ENCODE peak calls at places on chromosomes 16 and 17, in five cellular contexts. M is RWPE1, W is tibial nerve, H is dorsolateral prefrontal cortex, G is body of pancreas. C is an unnamed sample.

GRCh38 chr16:73166394-73166971 is 118.6 kb upstream of the ZFHX3 start:
- DNase-seq in M (no peak), G (no peak), H (no peak), W (no peak), C (no peak)

GRCh38 chr16:28090646-28091377 is 27.3 kb upstream of the GSG1L start:
- DNase-seq in H (no peak), M (peak; percentile 53), G (no peak), W (no peak), C (no peak)

GRCh38 chr17:76816590-76817135 is 51.5 kb upstream of the MGAT5B start:
- DNase-seq in M (peak; percentile 50), G (peak; percentile 29), W (no peak), H (peak; percentile 68), C (no peak)

GRCh38 chr17:64130559-64131001 is 636 bp upstream of the ERN1 start:
- DNase-seq in G (no peak), H (no peak), W (no peak), M (no peak), C (no peak)

GRCh38 chr17:32783602-32784001 is 93.3 kb downstream of the MYO1D start:
- DNase-seq in W (no peak), H (no peak), G (no peak), M (peak; percentile 46), C (no peak)

GRCh38 chr17:78736526-78737079 is 45.5 kb downstream of the CYTH1 start:
- DNase-seq in G (peak; percentile 96), M (peak; percentile 85), H (no peak), W (peak; percentile 49), C (peak; percentile 90)

GRCh38 chr16:85195884-85196816 is 83.9 kb upstream of the CIBAR2 start:
- DNase-seq in H (no peak), M (no peak), G (peak; percentile 87), W (no peak), C (peak; percentile 82)

GRCh38 chr17:4678448-4679026 is 25.4 kb downstream of the PELP1 start:
- DNase-seq in H (no peak), G (no peak), M (peak; percentile 57), W (no peak), C (no peak)

GRCh38 chr17:40325156-40326013 is 16.4 kb downstream of the RARA start:
- DNase-seq in M (no peak), H (no peak), W (no peak), G (no peak), C (no peak)

GRCh38 chr17:13024033-13024432 is 6.2 kb upstream of the ELAC2 start:
- DNase-seq in W (no peak), G (peak; percentile 36), H (no peak), M (no peak), C (no peak)

GRCh38 chr16:68800257-68800875 is 43.0 kb upstream of the TANGO6 start:
- DNase-seq in H (peak; percentile 73), M (peak; percentile 82), G (peak; percentile 71), W (peak; percentile 24), C (peak; percentile 62)

GRCh38 chr16:17011712-17012111 is 459.0 kb downstream of the XYLT1 start:
- DNase-seq in G (no peak), H (no peak), M (no peak), W (no peak), C (no peak)

GRCh38 chr16:50881953-50882352 is 140.1 kb downstream of the CYLD start:
- DNase-seq in M (no peak), W (no peak), H (no peak), G (no peak), C (no peak)

GRCh38 chr16:85084841-85085535 is 27.3 kb downstream of the CIBAR2 start:
- DNase-seq in M (no peak), W (no peak), G (no peak), H (no peak), C (no peak)

GRCh38 chr16:2033057-2033911 is 6.6 kb downstream of the NHERF2 start:
- DNase-seq in G (peak; percentile 42), M (no peak), W (no peak), H (peak; percentile 93), C (no peak)

GRCh38 chr17:50165466-50165865 is 339 bp upstream of the SGCA start:
- DNase-seq in H (no peak), W (no peak), G (no peak), M (no peak), C (no peak)

GRCh38 chr17:80252871-80253270 is 7.8 kb upstream of the RNF213 start:
- DNase-seq in H (no peak), G (peak; percentile 79), M (peak; percentile 80), W (no peak), C (peak; percentile 74)

GRCh38 chr16:86019446-86020047 is 120.6 kb downstream of the IRF8 start:
- DNase-seq in M (no peak), H (no peak), W (no peak), G (no peak), C (no peak)

GRCh38 chr17:28344011-28344410 is 8.4 kb downstream of the TNFAIP1 start:
- DNase-seq in G (no peak), H (no peak), W (no peak), M (no peak), C (no peak)
- H3K27ac ChIP-seq in G (no peak overlapping the region), H (no peak overlapping the region), W (no peak overlapping the region), M (peak overlapping the region; percentile 95), C (no peak overlapping the region)

GRCh38 chr17:41518789-41519449 is at the start of gene KRT15:
- DNase-seq in G (no peak), H (no peak), W (no peak), M (peak; percentile 80), C (peak; percentile 65)

GRCh38 chr17:41520821-41521521 is 2.3 kb upstream of the KRT15 start:
- DNase-seq in M (peak; percentile 44), G (no peak), H (no peak), W (no peak), C (no peak)

GRCh38 chr17:41521574-41522261 is 3.0 kb upstream of the KRT15 start:
- DNase-seq in H (no peak), W (no peak), M (peak; percentile 77), G (peak; percentile 26), C (peak; percentile 92)

GRCh38 chr17:41518031-41518430 is 659 bp downstream of the KRT15 start:
- DNase-seq in G (no peak), W (no peak), H (no peak), M (no peak), C (no peak)

DNA sequence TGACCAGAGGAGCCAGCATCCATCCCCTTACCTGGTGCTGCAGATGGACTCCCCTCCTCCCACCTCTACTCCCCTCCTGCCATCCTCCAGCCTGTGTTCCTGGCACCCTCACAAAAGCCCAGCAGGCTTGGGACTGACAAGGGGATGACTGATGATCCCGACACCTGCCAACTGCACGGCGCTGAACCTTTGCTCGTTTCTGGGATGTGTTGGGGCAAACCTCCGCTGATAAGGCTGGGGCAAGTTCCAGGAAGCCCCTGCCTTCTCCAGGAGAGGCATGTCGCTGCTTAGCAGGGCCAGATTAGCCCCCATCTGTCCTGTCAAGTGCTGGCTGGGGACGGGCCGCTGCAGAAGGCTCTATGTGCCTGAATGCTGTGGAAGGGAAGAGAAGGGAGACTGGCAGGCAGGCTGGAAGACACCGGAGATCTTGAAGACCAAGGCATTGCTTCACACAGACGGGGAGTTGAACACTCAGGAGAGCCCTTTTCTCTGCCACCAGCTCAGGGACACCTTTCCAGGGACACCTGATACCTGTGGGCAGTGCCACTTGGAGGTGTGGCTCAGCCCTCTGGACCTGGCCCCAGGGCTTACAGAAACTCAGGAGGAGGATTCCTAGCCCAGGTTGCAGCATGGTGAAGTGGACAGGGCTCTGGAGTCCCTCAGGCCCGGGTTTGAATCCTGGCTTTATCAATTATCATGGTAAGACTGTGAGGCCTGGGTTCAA is 973 bp upstream of the KRT15 start:
- DNase-seq in H (no peak), M (peak; percentile 88), G (peak; percentile 53), W (no peak), C (no peak)
- H3K27ac ChIP-seq in H (no peak overlapping the region), M (peak overlapping the region; percentile 98), G (peak overlapping the region; percentile 52), W (no peak overlapping the region), C (peak overlapping the region; percentile 89)

DNA sequence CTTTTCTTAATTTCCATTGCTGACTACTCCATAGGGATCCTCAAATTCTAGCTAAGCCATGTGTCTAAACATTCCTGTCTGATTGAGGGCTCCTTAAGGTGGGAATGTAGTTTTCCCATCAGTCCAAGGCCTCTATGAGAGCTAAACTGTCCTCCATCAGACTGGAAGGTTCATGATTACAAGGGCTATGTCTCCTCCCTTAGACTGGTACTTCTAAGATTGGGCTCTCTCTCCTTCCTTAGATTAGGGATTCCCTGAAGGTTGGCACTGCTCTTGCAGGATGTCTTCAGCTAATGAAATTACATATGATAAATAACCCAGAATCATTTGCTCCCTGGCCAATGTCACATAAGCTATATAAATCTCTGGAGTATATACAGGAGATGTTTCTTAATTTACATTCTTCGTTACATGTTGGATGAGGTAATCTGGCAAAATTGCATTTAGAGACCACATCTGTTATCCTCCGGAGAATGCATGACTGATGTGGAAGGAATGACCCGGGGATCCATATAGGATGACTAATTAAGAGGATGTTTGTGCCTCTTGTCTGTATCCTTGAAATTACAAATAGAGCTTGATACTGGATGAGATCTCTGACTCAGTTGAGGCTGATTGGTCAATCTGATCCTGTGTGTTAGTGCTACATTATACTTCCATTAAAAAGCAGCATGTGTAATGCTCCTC is 14.2 kb downstream of the B4GALNT2 start:
- DNase-seq in W (no peak), M (peak; percentile 97), G (no peak), H (no peak), C (no peak)
- H3K27ac ChIP-seq in W (no peak overlapping the region), M (peak overlapping the region; percentile 79), G (no peak overlapping the region), H (no peak overlapping the region), C (no peak overlapping the region)

DNA sequence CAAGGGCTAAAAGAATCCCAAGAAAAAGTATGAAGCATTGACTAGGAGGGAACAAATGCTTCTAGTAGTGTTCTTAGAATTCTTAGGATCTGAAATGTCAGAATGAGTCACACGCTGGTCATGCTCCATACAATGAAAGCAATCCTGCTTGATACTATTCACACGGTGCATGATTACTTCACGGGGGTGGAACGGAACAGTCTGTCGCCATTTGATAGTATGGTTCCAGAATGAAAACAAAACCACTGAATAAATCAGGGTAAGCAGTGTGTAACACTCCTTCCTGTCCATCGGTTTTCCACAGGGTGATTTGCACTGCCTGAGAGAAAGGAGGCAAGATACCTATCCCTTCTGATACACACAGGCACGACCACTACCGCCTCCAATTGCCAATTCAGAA is 22.9 kb upstream of the YWHAE start:
- DNase-seq in H (no peak), G (no peak), W (no peak), M (peak; percentile 92), C (no peak)
- H3K27ac ChIP-seq in H (no peak overlapping the region), G (no peak overlapping the region), W (peak overlapping the region; percentile 85), M (no peak overlapping the region), C (no peak overlapping the region)

C was measured in breast epithelium.